ENCODE peak calls at places on chromosomes 16 and 17, in six cellular contexts. One of them, this sample, is unnamed.

GRCh38 chr16:65634291-65634690 is 512.4 kb upstream of the CDH11 start:
- DNase-seq in neural crest cell: no peak
- DNase-seq in glutamatergic neuron: peak; percentile 33
- DNase-seq in mesothelial cell of epicardium: no peak
- DNase-seq in neuronal stem cell: no peak
- DNase-seq in iPS-NIHi11: no peak
- DNase-seq in this sample: no peak

GRCh38 chr17:2264023-2264860 is 39.3 kb downstream of the SMG6 start:
- DNase-seq in neural crest cell: no peak
- DNase-seq in glutamatergic neuron: no peak
- DNase-seq in mesothelial cell of epicardium: no peak
- DNase-seq in neuronal stem cell: no peak
- DNase-seq in iPS-NIHi11: no peak
- DNase-seq in this sample: no peak

GRCh38 chr17:76540381-76541300 is 797 bp downstream of the PRCD start:
- DNase-seq in neural crest cell: peak; percentile 86
- DNase-seq in glutamatergic neuron: peak; percentile 95
- DNase-seq in mesothelial cell of epicardium: peak; percentile 84
- DNase-seq in neuronal stem cell: peak; percentile 87
- DNase-seq in iPS-NIHi11: peak; percentile 97
- DNase-seq in this sample: peak; percentile 90

GRCh38 chr16:80387308-80387921 is 153.4 kb upstream of the DYNLRB2 start:
- DNase-seq in neural crest cell: peak; percentile 24
- DNase-seq in glutamatergic neuron: no peak
- DNase-seq in mesothelial cell of epicardium: no peak
- DNase-seq in neuronal stem cell: no peak
- DNase-seq in iPS-NIHi11: no peak
- DNase-seq in this sample: no peak

GRCh38 chr17:39776267-39776666 is 38.5 kb downstream of the GRB7 start:
- DNase-seq in neural crest cell: no peak
- DNase-seq in glutamatergic neuron: no peak
- DNase-seq in mesothelial cell of epicardium: no peak
- DNase-seq in neuronal stem cell: no peak
- DNase-seq in iPS-NIHi11: no peak
- DNase-seq in this sample: no peak

GRCh38 chr16:24908716-24909115 is 63.0 kb downstream of the SLC5A11 start:
- DNase-seq in neural crest cell: no peak
- DNase-seq in glutamatergic neuron: no peak
- DNase-seq in mesothelial cell of epicardium: no peak
- DNase-seq in neuronal stem cell: no peak
- DNase-seq in iPS-NIHi11: no peak
- DNase-seq in this sample: no peak

GRCh38 chr17:46884552-46884951 is 33.2 kb downstream of the WNT9B start:
- DNase-seq in neural crest cell: no peak
- DNase-seq in glutamatergic neuron: no peak
- DNase-seq in mesothelial cell of epicardium: no peak
- DNase-seq in neuronal stem cell: no peak
- DNase-seq in iPS-NIHi11: no peak
- DNase-seq in this sample: no peak

GRCh38 chr17:82956146-82956725 is 116.4 kb upstream of the ZNF750 start:
- DNase-seq in neural crest cell: no peak
- DNase-seq in glutamatergic neuron: no peak
- DNase-seq in mesothelial cell of epicardium: no peak
- DNase-seq in neuronal stem cell: no peak
- DNase-seq in iPS-NIHi11: no peak
- DNase-seq in this sample: no peak

GRCh38 chr17:73798111-73798748 is 154.0 kb upstream of the SDK2 start:
- DNase-seq in neural crest cell: no peak
- DNase-seq in glutamatergic neuron: no peak
- DNase-seq in mesothelial cell of epicardium: no peak
- DNase-seq in neuronal stem cell: no peak
- DNase-seq in iPS-NIHi11: no peak
- DNase-seq in this sample: no peak

GRCh38 chr16:4376820-4377572 is 5.3 kb downstream of the VASN start:
- DNase-seq in neural crest cell: no peak
- DNase-seq in glutamatergic neuron: no peak
- DNase-seq in mesothelial cell of epicardium: no peak
- DNase-seq in neuronal stem cell: no peak
- DNase-seq in iPS-NIHi11: no peak
- DNase-seq in this sample: no peak

GRCh38 chr16:64864232-64864803 is 257.5 kb downstream of the CDH11 start:
- DNase-seq in neural crest cell: no peak
- DNase-seq in glutamatergic neuron: no peak
- DNase-seq in mesothelial cell of epicardium: no peak
- DNase-seq in neuronal stem cell: no peak
- DNase-seq in iPS-NIHi11: no peak
- DNase-seq in this sample: no peak

GRCh38 chr16:89292443-89293078 is 75.1 kb downstream of the ZNF778 start:
- DNase-seq in neural crest cell: no peak
- DNase-seq in glutamatergic neuron: no peak
- DNase-seq in mesothelial cell of epicardium: no peak
- DNase-seq in neuronal stem cell: no peak
- DNase-seq in iPS-NIHi11: no peak
- DNase-seq in this sample: no peak

GRCh38 chr16:69089091-69089912 is 16.2 kb upstream of the HAS3 start:
- DNase-seq in neural crest cell: no peak
- DNase-seq in glutamatergic neuron: no peak
- DNase-seq in mesothelial cell of epicardium: no peak
- DNase-seq in neuronal stem cell: no peak
- DNase-seq in iPS-NIHi11: no peak
- DNase-seq in this sample: peak; percentile 69

GRCh38 chr16:89096768-89097527 is 3.3 kb downstream of the ACSF3 start:
- DNase-seq in neural crest cell: no peak
- DNase-seq in glutamatergic neuron: no peak
- DNase-seq in mesothelial cell of epicardium: no peak
- DNase-seq in neuronal stem cell: no peak
- DNase-seq in iPS-NIHi11: no peak
- DNase-seq in this sample: no peak

GRCh38 chr17:34641368-34641767 is 62.0 kb downstream of the TMEM132E start:
- DNase-seq in neural crest cell: no peak
- DNase-seq in glutamatergic neuron: no peak
- DNase-seq in mesothelial cell of epicardium: no peak
- DNase-seq in neuronal stem cell: no peak
- DNase-seq in iPS-NIHi11: no peak
- DNase-seq in this sample: no peak

GRCh38 chr17:56945938-56946337 is 14.9 kb downstream of the COIL start:
- DNase-seq in neural crest cell: no peak
- DNase-seq in glutamatergic neuron: no peak
- DNase-seq in mesothelial cell of epicardium: no peak
- DNase-seq in neuronal stem cell: no peak
- DNase-seq in iPS-NIHi11: no peak
- DNase-seq in this sample: no peak

GRCh38 chr16:57507414-57508083 is 21.3 kb upstream of the DOK4 start:
- DNase-seq in neural crest cell: no peak
- DNase-seq in glutamatergic neuron: no peak
- DNase-seq in mesothelial cell of epicardium: no peak
- DNase-seq in neuronal stem cell: no peak
- DNase-seq in iPS-NIHi11: peak; percentile 57
- DNase-seq in this sample: no peak

GRCh38 chr17:81865733-81866439 is 5.3 kb downstream of the ARHGDIA start:
- DNase-seq in neural crest cell: no peak
- DNase-seq in glutamatergic neuron: no peak
- DNase-seq in mesothelial cell of epicardium: no peak
- DNase-seq in neuronal stem cell: no peak
- DNase-seq in iPS-NIHi11: no peak
- DNase-seq in this sample: no peak

GRCh38 chr16:82603784-82604411 is 22.9 kb upstream of the CDH13 start:
- DNase-seq in neural crest cell: peak; percentile 38
- DNase-seq in glutamatergic neuron: peak; percentile 65
- DNase-seq in mesothelial cell of epicardium: no peak
- DNase-seq in neuronal stem cell: peak; percentile 29
- DNase-seq in iPS-NIHi11: peak; percentile 42
- DNase-seq in this sample: peak; percentile 48

GRCh38 chr17:35568561-35568960 is 7.9 kb upstream of the SLFN14 start:
- DNase-seq in neural crest cell: no peak
- DNase-seq in glutamatergic neuron: no peak
- DNase-seq in mesothelial cell of epicardium: no peak
- DNase-seq in neuronal stem cell: no peak
- DNase-seq in iPS-NIHi11: no peak
- DNase-seq in this sample: no peak

GRCh38 chr17:17926036-17926435 is 46.2 kb downstream of the TOM1L2 start:
- DNase-seq in neural crest cell: no peak
- DNase-seq in glutamatergic neuron: no peak
- DNase-seq in mesothelial cell of epicardium: no peak
- DNase-seq in neuronal stem cell: no peak
- DNase-seq in iPS-NIHi11: no peak
- DNase-seq in this sample: no peak

GRCh38 chr16:10256855-10257641 is 74.8 kb upstream of the GRIN2A start:
- DNase-seq in neural crest cell: peak; percentile 25
- DNase-seq in glutamatergic neuron: peak; percentile 35
- DNase-seq in mesothelial cell of epicardium: no peak
- DNase-seq in neuronal stem cell: peak; percentile 55
- DNase-seq in iPS-NIHi11: peak; percentile 86
- DNase-seq in this sample: peak; percentile 4

GRCh38 chr17:47212458-47212857 is 3.3 kb downstream of the MYL4 start:
- DNase-seq in neural crest cell: no peak
- DNase-seq in glutamatergic neuron: no peak
- DNase-seq in mesothelial cell of epicardium: no peak
- DNase-seq in neuronal stem cell: no peak
- DNase-seq in iPS-NIHi11: no peak
- DNase-seq in this sample: no peak

GRCh38 chr16:88630433-88630832 is 7.9 kb upstream of the IL17C start:
- DNase-seq in neural crest cell: no peak
- DNase-seq in glutamatergic neuron: no peak
- DNase-seq in mesothelial cell of epicardium: no peak
- DNase-seq in neuronal stem cell: no peak
- DNase-seq in iPS-NIHi11: no peak
- DNase-seq in this sample: no peak

GRCh38 chr16:50841081-50841886 is 99.4 kb downstream of the CYLD start:
- DNase-seq in neural crest cell: no peak
- DNase-seq in glutamatergic neuron: no peak
- DNase-seq in mesothelial cell of epicardium: no peak
- DNase-seq in neuronal stem cell: no peak
- DNase-seq in iPS-NIHi11: peak; percentile 60
- DNase-seq in this sample: no peak

GRCh38 chr17:63702616-63703015 is 2.7 kb upstream of the LIMD2 start:
- DNase-seq in neural crest cell: no peak
- DNase-seq in glutamatergic neuron: no peak
- DNase-seq in mesothelial cell of epicardium: no peak
- DNase-seq in neuronal stem cell: no peak
- DNase-seq in iPS-NIHi11: no peak
- DNase-seq in this sample: no peak

GRCh38 chr16:84090212-84090611 is 26.5 kb downstream of the MBTPS1 start:
- DNase-seq in neural crest cell: no peak
- DNase-seq in glutamatergic neuron: peak; percentile 40
- DNase-seq in mesothelial cell of epicardium: no peak
- DNase-seq in neuronal stem cell: no peak
- DNase-seq in iPS-NIHi11: no peak
- DNase-seq in this sample: no peak

GRCh38 chr17:49915670-49916069 is 53.3 kb upstream of the DLX4 start:
- DNase-seq in neural crest cell: no peak
- DNase-seq in glutamatergic neuron: no peak
- DNase-seq in mesothelial cell of epicardium: no peak
- DNase-seq in neuronal stem cell: no peak
- DNase-seq in iPS-NIHi11: no peak
- DNase-seq in this sample: no peak

GRCh38 chr16:53502331-53503269 is at the start of gene AKTIP:
- DNase-seq in neural crest cell: no peak
- DNase-seq in glutamatergic neuron: peak; percentile 44
- DNase-seq in mesothelial cell of epicardium: peak; percentile 40
- DNase-seq in neuronal stem cell: peak; percentile 24
- DNase-seq in iPS-NIHi11: peak; percentile 62
- DNase-seq in this sample: no peak

GRCh38 chr16:82432261-82432660 is 194.5 kb upstream of the CDH13 start:
- DNase-seq in neural crest cell: no peak
- DNase-seq in glutamatergic neuron: no peak
- DNase-seq in mesothelial cell of epicardium: no peak
- DNase-seq in neuronal stem cell: no peak
- DNase-seq in iPS-NIHi11: no peak
- DNase-seq in this sample: no peak

GRCh38 chr17:74442670-74443515 is 11.0 kb downstream of the GPRC5C start:
- DNase-seq in neural crest cell: no peak
- DNase-seq in glutamatergic neuron: peak; percentile 69
- DNase-seq in mesothelial cell of epicardium: no peak
- DNase-seq in neuronal stem cell: no peak
- DNase-seq in iPS-NIHi11: peak; percentile 71
- DNase-seq in this sample: peak; percentile 82

GRCh38 chr16:25176136-25176535 is 40.6 kb upstream of the AQP8 start:
- DNase-seq in neural crest cell: no peak
- DNase-seq in glutamatergic neuron: peak; percentile 18
- DNase-seq in mesothelial cell of epicardium: no peak
- DNase-seq in neuronal stem cell: no peak
- DNase-seq in iPS-NIHi11: no peak
- DNase-seq in this sample: no peak

GRCh38 chr17:40112191-40112590 is 9.6 kb upstream of the MSL1 start:
- DNase-seq in neural crest cell: no peak
- DNase-seq in glutamatergic neuron: no peak
- DNase-seq in mesothelial cell of epicardium: no peak
- DNase-seq in neuronal stem cell: no peak
- DNase-seq in iPS-NIHi11: no peak
- DNase-seq in this sample: no peak

This sample was measured in NCI-H1092.